ENCODE peak calls at places on chromosomes 12 and 14, in four cellular contexts. M, E, T and F are unnamed samples.

GRCh38 chr14:92121207-92121669 is 268 bp downstream of the NDUFB1 start:
- DNase-seq in M (peak; percentile 63), E (peak; percentile 44), T (no peak), F (peak; percentile 33)

GRCh38 chr12:54128466-54128865 is 60.3 kb downstream of the SMUG1 start:
- DNase-seq in M (no peak), E (no peak), T (peak; percentile 40), F (no peak)

GRCh38 chr14:85991156-85991555 is 461.2 kb downstream of the FLRT2 start:
- DNase-seq in M (no peak), E (no peak), T (no peak), F (no peak)

GRCh38 chr14:31572955-31573354 is 11.8 kb downstream of the NUBPL start:
- DNase-seq in M (no peak), E (no peak), T (no peak), F (no peak)

GRCh38 chr14:50835280-50835679 is 4.3 kb upstream of the NIN start:
- DNase-seq in M (no peak), E (no peak), T (no peak), F (no peak)

GRCh38 chr12:132285991-132286681 is 43.3 kb downstream of the GALNT9 start:
- DNase-seq in M (peak; percentile 88), E (peak; percentile 40), T (no peak), F (no peak)

GRCh38 chr14:44897844-44898151 is 63.9 kb downstream of the KLHL28 start:
- DNase-seq in M (no peak), E (no peak), T (no peak), F (no peak)

GRCh38 chr14:34021096-34021495 is 70.2 kb upstream of the EGLN3 start:
- DNase-seq in M (no peak), E (no peak), T (no peak), F (no peak)

GRCh38 chr14:71474291-71474690 is 457.9 kb upstream of the RGS6 start:
- DNase-seq in M (no peak), E (no peak), T (no peak), F (no peak)

GRCh38 chr12:70661762-70662161 is 24.5 kb upstream of the PTPRB start:
- DNase-seq in M (no peak), E (no peak), T (no peak), F (no peak)

GRCh38 chr14:36217732-36218131 is 41.2 kb upstream of the PTCSC3 start:
- DNase-seq in M (no peak), E (no peak), T (no peak), F (no peak)

GRCh38 chr12:93380480-93381121 is 2.9 kb downstream of the NUDT4 start:
- DNase-seq in M (no peak), E (no peak), T (no peak), F (no peak)

GRCh38 chr12:5442251-5443006 is 10.5 kb downstream of the NTF3 start:
- DNase-seq in M (no peak), E (no peak), T (no peak), F (peak; percentile 28)

DNA sequence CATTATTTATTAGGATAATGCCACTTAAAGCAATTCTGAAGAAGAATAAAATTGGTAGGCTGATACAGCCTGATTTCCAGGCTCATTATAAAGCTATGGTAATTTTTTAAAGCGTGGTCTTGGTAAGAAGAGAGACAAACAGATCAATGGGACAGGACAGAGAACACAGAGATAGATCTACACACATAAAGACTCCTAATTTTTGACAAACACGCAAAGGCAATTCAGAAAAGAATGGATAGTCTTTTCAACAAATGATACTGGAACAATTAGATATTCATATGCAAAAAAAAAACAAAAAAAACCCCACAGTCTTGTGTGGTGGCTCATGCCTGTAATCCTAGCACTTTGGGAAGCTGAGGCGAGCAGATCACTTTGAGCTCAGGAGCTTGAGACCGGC is 25.9 kb upstream of the MEG3 start:
- DNase-seq in M (no peak), E (no peak), T (no peak), F (no peak)
- H3K27me3 ChIP-seq in M (no peaks in the 10 kb centered on the region), E (no peaks in the 10 kb centered on the region), T (no peaks in the 10 kb centered on the region), F (no peaks in the 10 kb centered on the region)

GRCh38 chr12:127485528-127485927 is 781.4 kb upstream of the TMEM132C start:
- DNase-seq in M (peak; percentile 59), E (no peak), T (peak; percentile 15), F (no peak)
- H3K4me1 ChIP-seq in M (no peaks in the 10 kb centered on the region), E (no peaks in the 10 kb centered on the region), T (no peaks in the 10 kb centered on the region), F (no peaks in the 10 kb centered on the region)

DNA sequence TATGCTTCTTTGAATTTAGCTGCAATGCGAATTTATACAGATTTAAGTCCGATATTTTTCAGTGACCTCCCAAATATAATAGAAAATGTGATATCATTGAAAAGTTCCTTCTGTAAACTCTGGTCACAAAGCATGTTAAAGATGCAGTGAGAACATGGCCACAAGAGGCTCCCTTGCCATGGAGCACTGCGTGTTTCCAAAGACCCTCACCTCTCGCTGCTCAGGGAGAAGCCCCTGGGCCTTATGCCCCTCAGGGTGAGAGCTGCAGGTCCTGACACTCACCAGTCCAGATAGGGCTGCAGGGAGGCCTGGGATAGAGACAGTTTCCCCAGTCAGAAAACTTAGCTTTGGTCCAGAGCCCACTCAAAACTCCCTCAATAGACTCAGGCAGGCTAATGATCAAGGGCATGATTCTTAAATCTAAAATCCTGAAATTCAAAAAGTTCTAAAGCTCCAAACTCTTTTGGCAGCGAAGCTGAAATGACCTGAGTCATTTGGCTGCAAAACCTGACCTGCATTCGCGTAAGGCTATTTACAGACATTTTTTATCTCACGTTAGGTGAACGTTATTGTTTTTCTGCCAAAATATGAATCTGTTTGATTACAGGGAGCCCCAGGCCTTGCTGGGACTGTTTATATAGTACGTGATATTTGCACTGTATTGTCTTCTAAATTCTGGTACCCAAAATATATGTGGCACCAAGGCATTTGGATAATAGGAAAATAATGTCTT is 67.8 kb downstream of the CAPZA3 start:
- DNase-seq in M (no peak), E (no peak), T (peak; percentile 35), F (no peak)
- H3K27me3 ChIP-seq in M (no peaks in the 10 kb centered on the region), E (no peaks in the 10 kb centered on the region), T (no peaks in the 10 kb centered on the region), F (no peaks in the 10 kb centered on the region)

GRCh38 chr14:61551419-61551818 is 143.9 kb upstream of the HIF1A start:
- DNase-seq in M (no peak), E (no peak), T (no peak), F (no peak)
- H3K4me1 ChIP-seq in M (no peaks in the 10 kb centered on the region), E (peaks cover 12% of the 10 kb centered on the region), T (peaks cover 2% of the 10 kb centered on the region), F (no peaks in the 10 kb centered on the region)

DNA sequence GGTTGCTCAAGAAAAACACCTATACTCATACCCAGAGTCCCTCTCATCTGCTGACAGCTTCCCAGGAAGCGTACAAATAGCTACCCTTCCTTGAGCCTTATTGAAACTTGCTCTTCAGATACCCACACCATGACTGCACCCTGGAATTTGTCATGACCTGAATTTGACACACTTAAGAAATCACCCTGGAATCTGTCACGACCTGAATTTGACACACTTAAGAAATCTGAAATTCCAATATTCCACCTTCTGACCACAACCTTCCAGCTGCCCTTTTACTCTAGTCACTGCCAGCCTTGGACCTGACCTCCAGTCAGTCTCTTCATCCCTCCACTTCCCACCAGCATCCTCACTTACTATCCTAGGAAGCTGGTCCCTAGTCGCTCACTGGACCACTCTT is 1.1 kb upstream of the HAL start:
- DNase-seq in M (no peak), E (no peak), T (no peak), F (no peak)
- H3K27me3 ChIP-seq in M (no peaks in the 10 kb centered on the region), E (no peaks in the 10 kb centered on the region), T (no peaks in the 10 kb centered on the region), F (no peaks in the 10 kb centered on the region)

DNA sequence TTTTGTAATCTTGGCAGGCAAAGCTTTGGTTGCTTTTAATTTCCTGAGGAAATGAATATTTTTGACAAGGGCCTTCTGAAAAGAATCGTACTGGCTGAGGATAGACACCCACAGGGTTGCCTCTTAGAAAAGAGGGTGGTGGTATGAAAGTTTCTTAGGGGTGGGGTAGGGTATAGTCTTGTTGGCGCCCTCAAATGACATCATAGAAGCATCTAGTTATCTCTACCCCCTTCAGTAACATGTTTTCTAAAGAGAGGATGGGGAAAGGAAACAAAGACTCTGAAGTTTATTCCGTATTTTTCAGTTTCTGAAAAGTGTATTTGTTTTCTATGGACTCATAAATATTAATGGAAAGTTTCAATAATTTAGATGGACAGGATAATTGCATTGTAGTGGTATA is 13.7 kb downstream of the PRKCH start:
- DNase-seq in M (no peak), E (no peak), T (no peak), F (no peak)
- H3K4me1 ChIP-seq in M (no peaks in the 10 kb centered on the region), E (no peaks in the 10 kb centered on the region), T (no peaks in the 10 kb centered on the region), F (peaks cover 5% of the 10 kb centered on the region)